ENCODE peak calls at places on chromosome 15, in seven cellular contexts. N, I, T, S, D, G and Y are unnamed samples.

GRCh38 chr15:60324706-60325438 is 72.9 kb downstream of the ANXA2 start:
- DNase-seq in N (no peak), I (no peak), T (no peak), S (no peak), D (no peak), G (no peak), Y (no peak)

GRCh38 chr15:33623010-33623409 is 312.2 kb downstream of the RYR3 start:
- DNase-seq in N (no peak), I (no peak), T (no peak), S (no peak), D (no peak), G (no peak), Y (no peak)

GRCh38 chr15:28273468-28273867 is 48.5 kb downstream of the HERC2 start:
- DNase-seq in N (no peak), I (no peak), T (peak), S (peak), D (no peak), G (no peak), Y (no peak)

GRCh38 chr15:79826800-79827199 is 70.0 kb downstream of the MTHFS start:
- DNase-seq in N (no peak), I (no peak), T (no peak), S (no peak), D (no peak), G (no peak), Y (no peak)

GRCh38 chr15:92332125-92332899 is 61.4 kb upstream of the ST8SIA2 start:
- DNase-seq in N (no peak), I (no peak), T (no peak), S (no peak), D (no peak), G (no peak), Y (no peak)

GRCh38 chr15:80967451-80967850 is 22.2 kb downstream of the MESD start:
- DNase-seq in N (peak), I (no peak), T (peak), S (peak), D (no peak), G (peak), Y (no peak)

GRCh38 chr15:49235446-49236207 is 65.6 kb downstream of the GALK2 start:
- DNase-seq in N (no peak), I (peak), T (peak), S (peak), D (peak), G (peak), Y (peak)

GRCh38 chr15:47715856-47716445 is 1.4 kb upstream of the SEMA6D start:
- DNase-seq in N (no peak), I (no peak), T (peak), S (no peak), D (no peak), G (no peak), Y (no peak)

GRCh38 chr15:52227456-52227855 is 36.3 kb upstream of the GNB5 start:
- DNase-seq in N (peak), I (peak), T (peak), S (peak), D (peak), G (peak), Y (peak)

GRCh38 chr15:101206173-101206572 is 45.7 kb downstream of the CHSY1 start:
- DNase-seq in N (no peak), I (peak), T (peak), S (peak), D (no peak), G (no peak), Y (no peak)

GRCh38 chr15:77582763-77583162 is 49.9 kb downstream of the LINGO1 start:
- DNase-seq in N (no peak), I (no peak), T (no peak), S (no peak), D (peak), G (no peak), Y (no peak)

GRCh38 chr15:89874926-89875564 is 18.7 kb downstream of the AP3S2 start:
- DNase-seq in N (peak), I (no peak), T (peak), S (peak), D (peak), G (no peak), Y (peak)

GRCh38 chr15:72852268-72852667 is 68.7 kb upstream of the ADPGK start:
- DNase-seq in N (no peak), I (no peak), T (no peak), S (peak), D (no peak), G (no peak), Y (no peak)

GRCh38 chr15:69734699-69735098 is 282.1 kb downstream of the RPLP1 start:
- DNase-seq in N (no peak), I (no peak), T (no peak), S (no peak), D (no peak), G (no peak), Y (no peak)
- H3K4me3 ChIP-seq in N (no peak), I (no peak), T (no peak), S (no peak), D (no peak), G (no peak), Y (no peak)

DNA sequence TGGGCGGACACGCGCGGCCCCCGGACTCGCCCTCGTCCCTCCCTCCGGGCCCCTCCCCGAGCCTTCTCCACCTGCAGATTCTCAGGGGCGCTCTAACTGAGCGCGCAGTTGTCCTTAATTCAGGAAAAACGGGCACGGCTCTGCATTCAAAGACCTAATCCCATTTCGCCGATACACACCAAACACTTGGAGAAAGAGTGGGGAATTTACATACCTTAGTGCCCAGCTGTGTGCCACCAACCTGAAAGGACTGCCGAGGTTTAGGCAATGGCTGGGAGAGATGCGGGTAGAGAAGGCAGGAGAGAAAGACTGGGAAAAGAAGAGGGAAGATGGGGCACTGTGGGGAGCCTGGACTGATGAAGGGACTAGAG is 21.8 kb downstream of the IGDCC3 start:
- DNase-seq in N (no peak), I (no peak), T (no peak), S (no peak), D (no peak), G (no peak), Y (no peak)
- H3K4me3 ChIP-seq in N (no peak), I (peak), T (no peak), S (no peak), D (peak), G (peak), Y (no peak)

GRCh38 chr15:99566157-99566900 is 545 bp downstream of the MEF2A start:
- DNase-seq in N (no peak), I (no peak), T (no peak), S (no peak), D (no peak), G (no peak), Y (no peak)

GRCh38 chr15:99571299-99571698 is 5.5 kb downstream of the MEF2A start:
- DNase-seq in N (no peak), I (no peak), T (no peak), S (no peak), D (no peak), G (no peak), Y (no peak)

GRCh38 chr15:99565031-99565280 is 828 bp upstream of the MEF2A start:
- DNase-seq in N (peak), I (no peak), T (no peak), S (no peak), D (no peak), G (no peak), Y (peak)

GRCh38 chr15:99565281-99566156 is at the start of gene MEF2A:
- DNase-seq in N (peak), I (peak), T (peak), S (peak), D (peak), G (peak), Y (peak)

DNA sequence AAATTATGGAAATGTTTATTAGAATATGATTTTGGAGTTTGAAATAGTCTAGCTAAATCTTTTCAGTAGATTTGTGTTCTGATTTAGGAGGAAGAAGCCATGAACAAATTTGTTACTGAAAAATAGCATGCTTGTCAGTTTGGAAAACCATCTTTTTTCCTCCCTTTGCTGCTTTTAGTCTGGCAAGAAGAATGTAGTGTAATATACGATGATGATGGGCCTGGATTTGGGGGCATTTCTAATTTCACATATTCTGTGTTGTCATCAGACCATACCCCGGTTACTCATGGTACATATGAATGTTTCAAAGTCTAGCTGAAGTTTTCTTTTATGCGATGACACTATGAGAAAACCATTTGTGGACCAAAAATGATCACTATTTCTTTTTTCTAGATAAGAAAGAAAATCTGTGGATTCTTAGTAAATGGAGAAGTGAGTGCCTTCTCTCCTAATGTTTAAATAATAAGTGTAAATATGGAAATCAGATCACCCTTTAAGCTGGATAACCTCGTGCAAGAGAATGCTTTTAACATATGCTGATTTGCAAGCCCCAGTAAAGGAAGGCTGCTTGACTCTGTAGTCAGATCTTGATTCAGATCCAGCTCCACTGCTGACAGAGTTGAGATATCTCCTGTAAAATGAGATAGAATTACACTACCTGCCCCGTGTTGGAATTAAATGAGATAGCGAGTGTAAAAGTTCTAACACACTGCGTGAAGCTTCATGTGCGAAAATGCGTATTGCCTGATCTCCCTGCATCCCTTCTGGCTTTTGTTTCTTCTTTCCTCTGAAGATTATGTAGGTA is 3.0 kb downstream of the MEF2A start:
- DNase-seq in N (no peak), I (no peak), T (peak), S (no peak), D (no peak), G (no peak), Y (no peak)
- H3K4me3 ChIP-seq in N (no peak), I (no peak), T (no peak), S (no peak), D (no peak), G (peak), Y (no peak)

GRCh38 chr15:45112143-45112591 is 1.8 kb downstream of the DUOX2 start:
- DNase-seq in N (no peak), I (no peak), T (no peak), S (no peak), D (no peak), G (no peak), Y (no peak)
- H3K4me3 ChIP-seq in N (no peak), I (no peak), T (no peak), S (no peak), D (no peak), G (no peak), Y (no peak)

GRCh38 chr15:76059320-76060097 is at the start of gene TMEM266:
- DNase-seq in N (no peak), I (no peak), T (peak), S (peak), D (peak), G (no peak), Y (peak)

GRCh38 chr15:76057332-76058000 is 2.3 kb upstream of the TMEM266 start:
- DNase-seq in N (peak), I (no peak), T (peak), S (peak), D (peak), G (no peak), Y (peak)

GRCh38 chr15:76056931-76057330 is 2.9 kb upstream of the TMEM266 start:
- DNase-seq in N (peak), I (no peak), T (no peak), S (no peak), D (no peak), G (no peak), Y (no peak)

GRCh38 chr15:76060098-76060989 is 559 bp downstream of the TMEM266 start:
- DNase-seq in N (no peak), I (no peak), T (no peak), S (no peak), D (no peak), G (no peak), Y (no peak)

DNA sequence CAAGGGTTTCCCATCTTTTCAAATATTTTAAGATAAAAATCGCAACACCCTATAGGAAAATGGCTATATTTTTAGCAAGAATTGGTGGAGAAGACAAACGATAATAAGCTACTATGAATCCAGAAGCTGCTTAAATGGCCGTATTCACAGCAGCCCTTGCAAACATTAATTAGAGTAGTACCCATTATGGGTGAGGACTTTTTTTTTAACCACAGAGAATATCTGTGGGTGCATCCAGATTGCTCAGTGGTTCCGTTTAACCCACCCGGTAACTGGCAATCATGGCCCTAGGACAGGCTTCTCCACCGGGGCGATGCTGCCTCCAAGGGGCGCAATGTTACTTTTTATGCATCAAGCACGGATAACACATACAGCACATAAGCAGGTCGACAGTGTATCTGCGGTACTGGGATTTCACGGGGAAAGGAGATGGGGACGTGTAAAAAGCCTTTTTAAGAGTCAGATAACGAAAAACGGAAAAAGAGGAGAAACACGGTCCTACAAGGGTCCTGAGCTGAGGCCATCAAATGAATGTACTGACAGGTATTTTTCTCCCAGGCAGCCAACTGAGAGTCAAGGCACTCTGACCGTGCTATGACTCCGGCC is 968 bp upstream of the TMEM266 start:
- DNase-seq in N (no peak), I (no peak), T (no peak), S (peak), D (no peak), G (no peak), Y (no peak)
- H3K4me3 ChIP-seq in N (peak), I (peak), T (peak), S (peak), D (peak), G (peak), Y (peak)

DNA sequence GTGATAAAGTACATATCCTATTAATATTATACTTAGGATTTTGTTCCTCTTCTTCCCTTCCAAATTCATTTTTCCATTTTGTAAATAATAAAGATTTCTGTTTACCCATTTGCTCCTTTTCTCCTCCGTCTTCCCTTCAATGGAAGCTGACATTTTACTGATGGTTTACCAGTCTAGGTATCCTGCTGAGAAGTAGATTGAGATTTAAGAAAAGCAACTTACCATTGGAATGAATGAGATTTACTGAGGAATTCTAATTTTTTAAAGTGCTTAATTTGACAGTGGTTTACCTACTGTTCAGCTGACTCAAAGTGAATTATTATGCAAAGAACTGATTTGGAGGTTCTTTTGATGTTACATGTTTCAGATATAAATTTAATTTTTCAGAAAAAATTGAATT is 2.4 kb downstream of the C15orf61 start:
- DNase-seq in N (no peak), I (no peak), T (no peak), S (no peak), D (no peak), G (no peak), Y (no peak)
- H3K4me3 ChIP-seq in N (peak), I (no peak), T (no peak), S (no peak), D (no peak), G (peak), Y (no peak)

GRCh38 chr15:75672111-75672602 is 24.4 kb downstream of the SNX33 start:
- DNase-seq in N (no peak), I (no peak), T (no peak), S (no peak), D (no peak), G (no peak), Y (no peak)
- H3K4me3 ChIP-seq in N (no peak), I (no peak), T (no peak), S (no peak), D (no peak), G (no peak), Y (no peak)